ENCODE peak calls at places on chromosomes 11 and 22, in seven cellular contexts. J is stimulated activated naive CD8-positive, alpha-beta T cell treated with anti-CD3 and anti-CD28 coated beads, Interleukin-15, amount 100 ng/mL, for 72 hours; Y is hippocampal formation; R is tibial artery; X is right cardiac atrium; A is AG09309; K is stimulated activated CD4-positive, alpha-beta T cell treated with anti-CD3 and anti-CD28 coated beads, Interleukin-4, amount 100 ng/mL, for 4 hours. Q is an unnamed sample.

GRCh38 chr11:64742940-64743590 is 877 bp downstream of the RASGRP2 start:
- DNase-seq in X (peak), R (peak), Y (peak), K (peak), J (peak), A (no peak), Q (no peak)

GRCh38 chr11:32034149-32034548 is 56.7 kb upstream of the RCN1 start:
- DNase-seq in R (no peak), Y (no peak), X (no peak), K (no peak), A (peak), J (no peak), Q (peak)

GRCh38 chr11:121337740-121338272 is 45.2 kb downstream of the SC5D start:
- DNase-seq in J (no peak), Y (peak), R (no peak), A (no peak), X (peak), K (no peak), Q (no peak)

GRCh38 chr11:114440971-114441810 is 1.9 kb downstream of the REXO2 start:
- DNase-seq in J (no peak), A (no peak), K (no peak), X (no peak), R (no peak), Y (no peak), Q (no peak)

GRCh38 chr22:50545522-50546325 is at the start of gene KLHDC7B:
- DNase-seq in Y (no peak), X (no peak), J (peak), A (no peak), R (no peak), K (no peak), Q (no peak)

GRCh38 chr11:113774174-113774503 is 647 bp upstream of the ZW10 start:
- DNase-seq in X (no peak), J (no peak), K (no peak), Y (no peak), A (no peak), R (no peak), Q (no peak)

GRCh38 chr22:46763051-46763705 is 728 bp downstream of the TBC1D22A start:
- DNase-seq in Y (no peak), J (peak), R (peak), K (no peak), X (peak), A (no peak), Q (no peak)

GRCh38 chr11:67267188-67268035 is 1.1 kb downstream of the GRK2 start:
- DNase-seq in J (peak), Y (no peak), R (peak), A (no peak), X (peak), K (no peak), Q (no peak)

GRCh38 chr11:57476883-57477506 is 16.7 kb downstream of the RTN4RL2 start:
- DNase-seq in R (no peak), A (no peak), J (peak), X (peak), Y (no peak), K (no peak), Q (peak)

GRCh38 chr11:112555491-112556364 is 295.1 kb upstream of the PLET1 start:
- DNase-seq in J (peak), R (peak), K (peak), A (no peak), X (peak), Y (peak), Q (peak)

GRCh38 chr22:45866398-45867117 is 110.4 kb downstream of the WNT7B start:
- DNase-seq in X (peak), A (no peak), K (no peak), R (no peak), J (no peak), Y (no peak), Q (no peak)

GRCh38 chr11:103924166-103925013 is 112.0 kb upstream of the DDI1 start:
- DNase-seq in X (no peak), Y (no peak), K (no peak), A (no peak), J (no peak), R (no peak), Q (peak)

GRCh38 chr11:2271327-2272240 is 1.2 kb upstream of the ASCL2 start:
- DNase-seq in A (no peak), K (no peak), R (peak), J (peak), Y (no peak), X (no peak), Q (no peak)

GRCh38 chr11:75874942-75875341 is 59.9 kb downstream of the UVRAG start:
- DNase-seq in R (no peak), Y (no peak), J (no peak), X (no peak), K (no peak), A (no peak), Q (no peak)

GRCh38 chr22:39343259-39344045 is 6.3 kb upstream of the SYNGR1 start:
- DNase-seq in X (peak), Y (peak), K (peak), J (peak), R (peak), A (no peak), Q (no peak)

GRCh38 chr11:13102865-13103539 is 93.9 kb downstream of the RASSF10 start:
- DNase-seq in X (no peak), J (no peak), K (no peak), R (no peak), Y (no peak), A (no peak), Q (no peak)

GRCh38 chr22:39428597-39429071 is 28.2 kb upstream of the MGAT3 start:
- DNase-seq in R (no peak), J (no peak), K (no peak), A (no peak), Y (no peak), X (no peak), Q (no peak)